ENCODE peak calls at places on chromosomes 4 and X, in ten cellular contexts. H is kidney; D is HEK293T; W is adipocyte; K is EH; U is HTR-8/SVneo; N is A549; F is lower lobe of right lung; T is stimulated activated naive CD8-positive, alpha-beta T cell treated with anti-CD3 and anti-CD28 coated beads, Interleukin-15, Interleukin-2, amounts not matched to agents 100 U/mL and 50 U/mL, for 24 hours; J is activated naive CD4-positive, alpha-beta T cell treated with anti-CD3 and anti-CD28 coated beads, Interleukin-2, amount 50 U/mL, for 72 hours. O is an unnamed sample.
A peak's percentile ranks its signal among the peaks of the same experiment; 100 is the strongest.

GRCh38 chr4:37685726-37686372 is 327 bp downstream of the RELL1 start:
- DNase-seq in H (no peak), D (peak; percentile 13), W (peak; percentile 89), K (peak; percentile 56), U (no peak), N (peak; percentile 21), F (no peak), T (peak; percentile 51), J (no peak), O (peak; percentile 68)

GRCh38 chr4:158722291-158722916 is 792 bp downstream of the PPID start:
- DNase-seq in H (no peak), D (peak; percentile 20), W (peak; percentile 65), K (peak; percentile 58), U (no peak), N (peak; percentile 10), F (no peak), T (peak; percentile 9), J (no peak), O (peak; percentile 55)

GRCh38 chr4:83851261-83852084 is 315.6 kb downstream of the GPAT3 start:
- DNase-seq in H (no peak), D (no peak), W (peak; percentile 64), K (peak; percentile 76), U (no peak), N (no peak), F (no peak), T (no peak), J (no peak), O (no peak)

GRCh38 chr4:148435654-148436406 is 6.4 kb downstream of the NR3C2 start:
- DNase-seq in H (no peak), D (no peak), W (no peak), K (no peak), U (no peak), N (no peak), F (no peak), T (no peak), J (no peak), O (no peak)

GRCh38 chrX:7202206-7202605 is 54.3 kb upstream of the PUDP start:
- DNase-seq in H (no peak), D (no peak), W (peak; percentile 4), K (no peak), U (no peak), N (no peak), F (no peak), T (no peak), J (no peak), O (no peak)

GRCh38 chr4:154456240-154456639 is 35.4 kb downstream of the DCHS2 start:
- DNase-seq in H (no peak), D (no peak), W (no peak), K (no peak), U (no peak), N (no peak), F (no peak), T (no peak), J (no peak), O (peak; percentile 2)

GRCh38 chr4:165478260-165478659 is 99.5 kb downstream of the CPE start:
- DNase-seq in H (no peak), D (no peak), W (no peak), K (no peak), U (no peak), N (no peak), F (no peak), T (no peak), J (no peak), O (no peak)

GRCh38 chr4:81639248-81639647 is 167.5 kb upstream of the RASGEF1B start:
- DNase-seq in H (no peak), D (no peak), W (no peak), K (no peak), U (no peak), N (no peak), F (no peak), T (no peak), J (no peak), O (no peak)

GRCh38 chrX:153875391-153876111 is 10.4 kb downstream of the L1CAM start:
- DNase-seq in H (peak; percentile 82), D (peak; percentile 86), W (peak; percentile 49), K (peak; percentile 47), U (peak; percentile 25), N (peak; percentile 43), F (peak; percentile 53), T (peak; percentile 72), J (no peak), O (peak; percentile 52)

GRCh38 chr4:112646632-112647537 is 9.9 kb downstream of the LARP7 start:
- DNase-seq in H (no peak), D (no peak), W (no peak), K (no peak), U (no peak), N (no peak), F (no peak), T (no peak), J (no peak), O (no peak)

GRCh38 chr4:144562019-144562740 is 83.8 kb upstream of the HHIP start:
- DNase-seq in H (peak; percentile 58), D (no peak), W (no peak), K (no peak), U (no peak), N (no peak), F (peak; percentile 42), T (no peak), J (no peak), O (no peak)

GRCh38 chrX:111492085-111492484 is 19.4 kb upstream of the SERTM2 start:
- DNase-seq in H (no peak), D (no peak), W (no peak), K (no peak), U (no peak), N (no peak), F (no peak), T (no peak), J (no peak), O (no peak)

GRCh38 chr4:61827907-61828328 is 627.8 kb downstream of the ADGRL3 start:
- DNase-seq in H (no peak), D (no peak), W (no peak), K (no peak), U (no peak), N (no peak), F (no peak), T (no peak), J (no peak), O (no peak)

GRCh38 chr4:65089666-65090065 is 580.6 kb downstream of the EPHA5 start:
- DNase-seq in H (no peak), D (no peak), W (peak; percentile 50), K (peak; percentile 1), U (no peak), N (no peak), F (no peak), T (no peak), J (no peak), O (no peak)

GRCh38 chr4:168919706-168920324 is 90.2 kb downstream of the CBR4 start:
- DNase-seq in H (no peak), D (no peak), W (no peak), K (no peak), U (no peak), N (no peak), F (no peak), T (no peak), J (no peak), O (no peak)

GRCh38 chrX:40388441-40388840 is 192.3 kb upstream of the ATP6AP2 start:
- DNase-seq in H (no peak), D (no peak), W (no peak), K (no peak), U (no peak), N (no peak), F (no peak), T (no peak), J (no peak), O (no peak)

GRCh38 chrX:53678667-53679066 is 7.9 kb downstream of the HUWE1 start:
- DNase-seq in H (no peak), D (no peak), W (peak; percentile 15), K (peak; percentile 6), U (no peak), N (peak; percentile 13), F (no peak), T (no peak), J (no peak), O (peak; percentile 1)

GRCh38 chrX:24838624-24839023 is 144.9 kb downstream of the POLA1 start:
- DNase-seq in H (no peak), D (peak; percentile 15), W (peak; percentile 72), K (peak; percentile 43), U (peak; percentile 14), N (no peak), F (no peak), T (no peak), J (no peak), O (peak; percentile 51)

GRCh38 chr4:77818077-77818666 is 996 bp downstream of the CNOT6L start:
- DNase-seq in H (peak; percentile 91), D (peak; percentile 70), W (peak; percentile 90), K (peak; percentile 86), U (peak; percentile 48), N (peak; percentile 72), F (peak; percentile 85), T (peak; percentile 56), J (no peak), O (peak; percentile 81)

GRCh38 chr4:106318511-106318910 is 2.2 kb downstream of the AIMP1 start:
- DNase-seq in H (no peak), D (no peak), W (no peak), K (no peak), U (no peak), N (no peak), F (no peak), T (no peak), J (no peak), O (no peak)

GRCh38 chr4:101127176-101127790 is 220.0 kb downstream of the PPP3CA start:
- DNase-seq in H (no peak), D (no peak), W (no peak), K (peak; percentile 56), U (no peak), N (no peak), F (no peak), T (no peak), J (no peak), O (no peak)

GRCh38 chrX:54550821-54551220 is 20.8 kb downstream of the GNL3L start:
- DNase-seq in H (no peak), D (no peak), W (no peak), K (no peak), U (no peak), N (no peak), F (no peak), T (no peak), J (no peak), O (no peak)

GRCh38 chr4:183100827-183101226 is 1.8 kb downstream of the WWC2 start:
- DNase-seq in H (no peak), D (no peak), W (no peak), K (no peak), U (no peak), N (no peak), F (no peak), T (no peak), J (no peak), O (peak; percentile 14)

GRCh38 chr4:155889036-155889793 is 14.3 kb upstream of the TDO2 start:
- DNase-seq in H (no peak), D (no peak), W (peak; percentile 93), K (peak; percentile 82), U (no peak), N (no peak), F (no peak), T (no peak), J (no peak), O (no peak)

GRCh38 chrX:39361736-39362135 is 560.5 kb downstream of the MID1IP1 start:
- DNase-seq in H (no peak), D (no peak), W (no peak), K (no peak), U (no peak), N (no peak), F (no peak), T (no peak), J (no peak), O (no peak)

GRCh38 chr4:151540728-151541437 is 131.9 kb downstream of the FHIP1A start:
- DNase-seq in H (no peak), D (peak; percentile 13), W (peak; percentile 80), K (peak; percentile 97), U (peak; percentile 72), N (peak; percentile 40), F (no peak), T (no peak), J (no peak), O (no peak)

GRCh38 chr4:53605783-53606182 is 14.5 kb upstream of the LNX1 start:
- DNase-seq in H (no peak), D (no peak), W (no peak), K (peak; percentile 32), U (no peak), N (no peak), F (no peak), T (no peak), J (no peak), O (no peak)

GRCh38 chr4:1463088-1463926 is 57.1 kb upstream of the NKX1-1 start:
- DNase-seq in H (peak; percentile 64), D (no peak), W (peak; percentile 77), K (peak; percentile 25), U (no peak), N (no peak), F (peak; percentile 32), T (no peak), J (peak; percentile 26), O (no peak)

O was measured in erythroblast.